ENCODE peak calls at places on chromosomes 11 and 22, in four cellular contexts. D is cardiac muscle cell, P is thoracic aorta, B is psoas muscle. F is an unnamed sample.

GRCh38 chr11:45180158-45180887 is 33.9 kb downstream of the PRDM11 start:
- DNase-seq in P (no peak), D (peak; percentile 75), B (peak; percentile 86), F (no peak)

GRCh38 chr11:78256962-78257361 is 68.2 kb downstream of the USP35 start:
- DNase-seq in B (peak; percentile 79), D (no peak), P (peak; percentile 66), F (peak; percentile 85)

GRCh38 chr11:95442531-95443050 is 211.6 kb upstream of the SESN3 start:
- DNase-seq in B (no peak), P (no peak), D (no peak), F (no peak)

GRCh38 chr11:64745219-64745522 is 1.2 kb upstream of the RASGRP2 start:
- DNase-seq in P (no peak), B (peak; percentile 89), D (peak; percentile 44), F (no peak)

GRCh38 chr22:22344430-22344829 is 99.8 kb downstream of the VPREB1 start:
- DNase-seq in D (no peak), P (no peak), B (no peak), F (no peak)

GRCh38 chr11:62073061-62073460 is 50.8 kb upstream of the INCENP start:
- DNase-seq in D (no peak), P (no peak), B (no peak), F (no peak)

GRCh38 chr22:26617251-26618199 is at the start of gene CRYBB1:
- DNase-seq in B (peak; percentile 58), D (no peak), P (no peak), F (peak; percentile 67)

GRCh38 chr22:44876921-44877320 is 124.5 kb downstream of the ARHGAP8 start:
- DNase-seq in D (no peak), P (no peak), B (peak; percentile 3), F (no peak)

GRCh38 chr11:12306830-12307229 is 70.5 kb upstream of the PARVA start:
- DNase-seq in P (no peak), B (no peak), D (no peak), F (no peak)

GRCh38 chr22:19547620-19548019 is 23.4 kb upstream of the CLDN5 start:
- DNase-seq in B (no peak), D (no peak), P (no peak), F (no peak)

GRCh38 chr22:43226368-43226979 is 39.5 kb upstream of the TTLL12 start:
- DNase-seq in B (no peak), P (no peak), D (peak; percentile 67), F (peak; percentile 40)
- TF ChIP-seq CTCF in B (no peak), P (no peak), D (no peak), F (peak; percentile 28)

DNA sequence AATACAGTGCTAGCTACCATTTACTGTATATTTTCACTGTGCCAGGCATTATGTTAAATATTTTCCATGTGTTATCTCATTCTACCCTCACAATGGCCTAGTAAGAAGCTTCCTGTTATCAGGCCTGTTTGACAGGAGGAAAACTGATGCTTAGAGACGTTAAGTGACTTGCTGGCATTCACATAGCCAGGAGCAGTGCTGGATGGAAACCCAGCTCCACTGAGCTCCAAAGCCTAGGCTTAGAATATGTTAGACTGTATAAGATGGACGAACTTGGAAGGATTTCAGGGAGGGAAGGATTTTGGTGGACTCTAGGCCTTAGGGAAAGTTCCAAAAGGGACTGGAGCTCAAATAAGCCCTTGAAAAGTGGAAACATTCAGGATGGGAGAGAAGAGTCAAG is 2.1 kb downstream of the CD44 start:
- DNase-seq in B (no peak), D (peak; percentile 25), P (no peak), F (no peak)
- H3K4me3 ChIP-seq in B (peak overlapping the region; percentile 71), D (no peak overlapping the region), P (peak overlapping the region; percentile 95), F (peak overlapping the region; percentile 100)

GRCh38 chr22:35893698-35894097 is 134.9 kb downstream of the RBFOX2 start:
- DNase-seq in D (no peak), P (no peak), B (no peak), F (peak; percentile 22)

GRCh38 chr22:35894937-35895708 is 133.5 kb downstream of the RBFOX2 start:
- DNase-seq in B (no peak), P (peak; percentile 34), D (peak; percentile 78), F (peak; percentile 83)

GRCh38 chr22:35892192-35892591 is 136.4 kb downstream of the RBFOX2 start:
- DNase-seq in B (no peak), D (no peak), P (no peak), F (peak; percentile 79)

GRCh38 chr22:35896306-35896705 is 132.3 kb downstream of the RBFOX2 start:
- DNase-seq in D (no peak), B (no peak), P (no peak), F (no peak)

DNA sequence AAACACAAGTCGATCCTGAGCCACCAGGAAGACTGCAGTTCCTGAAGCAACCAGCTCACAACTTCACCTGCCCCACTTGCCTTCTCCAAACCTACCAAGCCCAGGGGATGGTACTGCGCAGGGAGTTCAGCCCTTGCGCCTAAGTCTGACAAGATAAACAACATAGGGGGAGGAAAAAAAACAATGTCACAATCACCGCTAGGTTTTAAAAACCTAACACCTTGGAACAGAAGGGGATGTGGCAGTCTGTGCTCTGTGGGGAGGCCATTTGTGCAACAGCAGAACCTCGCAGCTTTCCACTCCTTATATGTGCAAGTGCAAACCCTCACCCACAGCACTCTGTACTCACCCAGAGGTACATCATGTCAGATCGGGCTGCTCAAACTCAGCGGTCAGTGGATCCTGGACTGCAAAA is 134.2 kb downstream of the RBFOX2 start:
- DNase-seq in D (peak; percentile 73), B (no peak), P (peak; percentile 10), F (no peak)
- TF ChIP-seq CTCF in D (no peak), B (peak; percentile 32), P (peak; percentile 69), F (no peak)

GRCh38 chr22:28821452-28821851 is 21.1 kb upstream of the XBP1 start:
- DNase-seq in D (no peak), P (no peak), B (no peak), F (no peak)

GRCh38 chr22:28826921-28827320 is 26.6 kb upstream of the XBP1 start:
- DNase-seq in P (no peak), D (no peak), B (no peak), F (no peak)

GRCh38 chr22:28819253-28820096 is 19.1 kb upstream of the XBP1 start:
- DNase-seq in B (no peak), P (no peak), D (no peak), F (no peak)

GRCh38 chr22:28820885-28821284 is 20.5 kb upstream of the XBP1 start:
- DNase-seq in B (no peak), P (no peak), D (no peak), F (no peak)

DNA sequence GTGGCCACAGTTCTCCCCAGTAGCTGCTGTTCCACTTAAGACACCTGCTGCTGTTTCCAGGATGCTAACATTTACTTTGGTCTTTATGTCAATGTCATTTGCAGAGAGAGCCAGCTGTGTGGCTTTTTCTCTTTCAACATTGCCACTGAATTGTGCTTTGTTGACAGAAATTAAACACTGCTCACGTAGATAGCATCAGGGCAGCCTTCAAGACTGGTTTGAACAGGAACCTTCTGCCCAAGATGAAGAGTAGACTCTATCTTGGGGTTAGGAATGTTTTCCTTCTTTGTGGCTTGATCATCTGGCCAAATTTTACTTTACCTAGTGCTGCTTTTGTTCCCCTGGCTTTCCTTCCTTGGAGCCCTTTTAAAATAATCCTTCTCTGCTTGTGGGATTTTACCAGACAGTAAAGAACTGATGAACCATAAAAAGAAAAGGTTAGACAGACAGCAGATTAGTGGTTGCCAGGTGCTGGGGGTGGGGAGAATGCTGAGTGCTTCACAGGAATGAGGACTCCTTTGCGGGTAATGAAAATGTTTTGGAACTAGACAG is 22.6 kb upstream of the XBP1 start:
- DNase-seq in D (no peak), B (no peak), P (no peak), F (no peak)
- H3K4me3 ChIP-seq in D (no peak overlapping the region), B (no peak overlapping the region), P (no peak overlapping the region), F (no peak overlapping the region)

F was measured in AG10803.